ENCODE peak calls at places on chromosomes 11 and 22, in six cellular contexts. N is mesothelial cell of epicardium; Y is C1 segment of cervical spinal cord; X is stimulated activated naive B cell treated with anti-CD40 and anti-IgM and Interleukin-4, amounts not matched to agents 10 μg/mL and 1 μg/mL and 100 μg/mL, for 72 hours; B is stimulated activated CD4-positive, alpha-beta T cell treated with anti-CD3 and anti-CD28 coated beads, Interleukin-4, amount 100 ng/mL, for 24 hours; P is activated effector memory CD4-positive, alpha-beta T cell treated with anti-CD3 and anti-CD28 coated beads, Interleukin-2, amount 50 U/mL, for 16 hours. V is an unnamed sample.

GRCh38 chr11:82718307-82718706 is 15.4 kb downstream of the FAM181B start:
- DNase-seq in N (no peak), Y (peak; percentile 75), X (no peak), B (no peak), P (no peak), V (peak; percentile 35)

GRCh38 chr11:108933630-108934029 is 268.8 kb downstream of the DDX10 start:
- DNase-seq in N (no peak), Y (no peak), X (no peak), B (no peak), P (no peak), V (no peak)

GRCh38 chr11:120694706-120695105 is 183.2 kb downstream of the GRIK4 start:
- DNase-seq in N (no peak), Y (no peak), X (no peak), B (no peak), P (no peak), V (no peak)

GRCh38 chr22:48889209-48889830 is 938.4 kb downstream of the BRD1 start:
- DNase-seq in N (no peak), Y (no peak), X (no peak), B (no peak), P (peak; percentile 33), V (no peak)

GRCh38 chr11:72774499-72774898 is 19.3 kb downstream of the STARD10 start:
- DNase-seq in N (no peak), Y (no peak), X (no peak), B (no peak), P (no peak), V (no peak)

GRCh38 chr11:130457909-130458729 is 9.7 kb downstream of the ADAMTS15 start:
- DNase-seq in N (no peak), Y (no peak), X (no peak), B (no peak), P (no peak), V (no peak)

GRCh38 chr22:41561335-41561734 is 525 bp downstream of the CSDC2 start:
- DNase-seq in N (no peak), Y (no peak), X (no peak), B (no peak), P (no peak), V (no peak)

GRCh38 chr11:27720277-27720830 is 20.1 kb upstream of the BDNF start:
- DNase-seq in N (peak; percentile 59), Y (no peak), X (no peak), B (no peak), P (no peak), V (no peak)

GRCh38 chr11:95913830-95914229 is 10.1 kb downstream of the MTMR2 start:
- DNase-seq in N (no peak), Y (no peak), X (no peak), B (no peak), P (no peak), V (no peak)

GRCh38 chr11:135022430-135022829 is 610.4 kb upstream of the B3GAT1 start:
- DNase-seq in N (no peak), Y (no peak), X (no peak), B (no peak), P (no peak), V (no peak)

GRCh38 chr11:36233226-36233625 is 56.0 kb downstream of the COMMD9 start:
- DNase-seq in N (no peak), Y (no peak), X (no peak), B (no peak), P (no peak), V (no peak)

GRCh38 chr11:132177106-132177505 is 806.7 kb downstream of the NTM start:
- DNase-seq in N (no peak), Y (no peak), X (no peak), B (no peak), P (no peak), V (no peak)

GRCh38 chr11:96217206-96217605 is 125.8 kb downstream of the MAML2 start:
- DNase-seq in N (no peak), Y (no peak), X (no peak), B (no peak), P (no peak), V (no peak)

GRCh38 chr11:64237484-64237951 is 3.1 kb downstream of the VEGFB start:
- DNase-seq in N (no peak), Y (no peak), X (no peak), B (no peak), P (no peak), V (peak; percentile 87)

GRCh38 chr11:87722756-87723599 is 452.3 kb downstream of the RAB38 start:
- DNase-seq in N (no peak), Y (no peak), X (no peak), B (no peak), P (no peak), V (no peak)